ENCODE peak calls at places on chromosomes 2 and 18, in nine cellular contexts. W, B, Z, M, S, C, D, G and Q are unnamed samples.

GRCh38 chr18:49519041-49519971 is 32.3 kb upstream of the C18orf32 start:
- DNase-seq in W (no peak), S (no peak), D (peak), M (no peak), Z (no peak), G (no peak), B (no peak), C (peak), Q (no peak)

GRCh38 chr2:15584767-15585469 is 6.8 kb upstream of the DDX1 start:
- DNase-seq in B (no peak), S (no peak), D (no peak), M (no peak), W (no peak), Z (no peak), G (no peak), C (no peak), Q (no peak)

GRCh38 chr2:223995569-223995968 is 38.3 kb downstream of the MRPL44 start:
- DNase-seq in Z (no peak), W (no peak), C (no peak), S (no peak), M (no peak), D (no peak), G (no peak), B (no peak), Q (no peak)

GRCh38 chr2:120344991-120345975 is 653 bp upstream of the INHBB start:
- DNase-seq in G (peak), Z (no peak), C (no peak), S (no peak), D (no peak), B (peak), W (peak), M (peak), Q (no peak)

GRCh38 chr2:130391872-130392670 is 36.2 kb downstream of the PTPN18 start:
- DNase-seq in C (peak), M (no peak), W (no peak), Z (no peak), S (no peak), D (no peak), B (peak), G (no peak), Q (no peak)

GRCh38 chr2:202790676-202791075 is 80.9 kb downstream of the ICA1L start:
- DNase-seq in W (no peak), B (no peak), C (no peak), Z (no peak), D (no peak), S (no peak), G (no peak), M (no peak), Q (no peak)

GRCh38 chr2:100470898-100471514 is 724 bp downstream of the NMS start:
- DNase-seq in G (peak), B (no peak), W (no peak), S (no peak), M (peak), C (no peak), Z (no peak), D (no peak), Q (no peak)

GRCh38 chr2:224927671-224928173 is 114.5 kb downstream of the DOCK10 start:
- DNase-seq in M (no peak), G (peak), B (no peak), D (no peak), W (peak), Z (no peak), C (no peak), S (no peak), Q (no peak)

GRCh38 chr2:226793615-226794014 is 6.0 kb downstream of the IRS1 start:
- DNase-seq in W (no peak), Z (no peak), S (no peak), G (no peak), M (no peak), B (no peak), C (no peak), D (no peak), Q (no peak)

GRCh38 chr2:144143294-144144092 is 376.4 kb downstream of the ZEB2 start:
- DNase-seq in S (no peak), G (no peak), M (no peak), W (no peak), Z (no peak), C (no peak), B (no peak), D (no peak), Q (no peak)